ENCODE peak calls at places on chromosomes 5 and 9, in nine cellular contexts. One of them, this sample, is unnamed.

GRCh38 chr9:16012621-16013020 is 459.8 kb downstream of the CCDC171 start:
- DNase-seq in activated CD8-positive, alpha-beta memory T cell treated with anti-CD3 and anti-CD28 coated beads for 24 hours: no peak
- DNase-seq in NCI-H146: no peak
- DNase-seq in RKO: peak
- DNase-seq in kidney tubule cell: peak
- DNase-seq in brain pericyte: no peak
- DNase-seq in NCI-H1417: no peak
- DNase-seq in iPS-NIHi11: no peak
- DNase-seq in stimulated activated naive CD8-positive, alpha-beta T cell treated with anti-CD3 and anti-CD28 coated beads, Interleukin-15, amount 100 ng/mL, for 72 hours: no peak
- DNase-seq in this sample: no peak

GRCh38 chr5:178502401-178503100 is 87.6 kb downstream of the COL23A1 start:
- DNase-seq in activated CD8-positive, alpha-beta memory T cell treated with anti-CD3 and anti-CD28 coated beads for 24 hours: no peak
- DNase-seq in RKO: no peak
- DNase-seq in iPS-NIHi11: no peak
- DNase-seq in brain pericyte: no peak
- DNase-seq in kidney tubule cell: peak
- DNase-seq in NCI-H1417: no peak
- DNase-seq in NCI-H146: no peak
- DNase-seq in stimulated activated naive CD8-positive, alpha-beta T cell treated with anti-CD3 and anti-CD28 coated beads, Interleukin-15, amount 100 ng/mL, for 72 hours: no peak
- DNase-seq in this sample: no peak

GRCh38 chr5:73229271-73229670 is 56.3 kb downstream of the TMEM174 start:
- DNase-seq in NCI-H146: no peak
- DNase-seq in brain pericyte: no peak
- DNase-seq in iPS-NIHi11: no peak
- DNase-seq in kidney tubule cell: no peak
- DNase-seq in NCI-H1417: no peak
- DNase-seq in stimulated activated naive CD8-positive, alpha-beta T cell treated with anti-CD3 and anti-CD28 coated beads, Interleukin-15, amount 100 ng/mL, for 72 hours: no peak
- DNase-seq in RKO: no peak
- DNase-seq in activated CD8-positive, alpha-beta memory T cell treated with anti-CD3 and anti-CD28 coated beads for 24 hours: no peak
- DNase-seq in this sample: no peak

GRCh38 chr9:76818271-76818670 is 54.0 kb downstream of the PCA3 start:
- DNase-seq in RKO: peak
- DNase-seq in activated CD8-positive, alpha-beta memory T cell treated with anti-CD3 and anti-CD28 coated beads for 24 hours: no peak
- DNase-seq in kidney tubule cell: peak
- DNase-seq in brain pericyte: peak
- DNase-seq in iPS-NIHi11: peak
- DNase-seq in NCI-H1417: peak
- DNase-seq in stimulated activated naive CD8-positive, alpha-beta T cell treated with anti-CD3 and anti-CD28 coated beads, Interleukin-15, amount 100 ng/mL, for 72 hours: no peak
- DNase-seq in NCI-H146: no peak
- DNase-seq in this sample: peak

GRCh38 chr9:125406812-125407087 is 145.1 kb downstream of the GAPVD1 start:
- DNase-seq in NCI-H1417: no peak
- DNase-seq in kidney tubule cell: no peak
- DNase-seq in stimulated activated naive CD8-positive, alpha-beta T cell treated with anti-CD3 and anti-CD28 coated beads, Interleukin-15, amount 100 ng/mL, for 72 hours: no peak
- DNase-seq in activated CD8-positive, alpha-beta memory T cell treated with anti-CD3 and anti-CD28 coated beads for 24 hours: no peak
- DNase-seq in RKO: no peak
- DNase-seq in brain pericyte: no peak
- DNase-seq in NCI-H146: no peak
- DNase-seq in iPS-NIHi11: no peak
- DNase-seq in this sample: no peak

GRCh38 chr5:10431408-10431807 is 10.3 kb upstream of the ROPN1L start:
- DNase-seq in brain pericyte: no peak
- DNase-seq in iPS-NIHi11: no peak
- DNase-seq in kidney tubule cell: no peak
- DNase-seq in RKO: no peak
- DNase-seq in stimulated activated naive CD8-positive, alpha-beta T cell treated with anti-CD3 and anti-CD28 coated beads, Interleukin-15, amount 100 ng/mL, for 72 hours: no peak
- DNase-seq in NCI-H146: no peak
- DNase-seq in activated CD8-positive, alpha-beta memory T cell treated with anti-CD3 and anti-CD28 coated beads for 24 hours: no peak
- DNase-seq in NCI-H1417: no peak
- DNase-seq in this sample: no peak

GRCh38 chr5:148938535-148938907 is 112.1 kb downstream of the ADRB2 start:
- DNase-seq in brain pericyte: no peak
- DNase-seq in activated CD8-positive, alpha-beta memory T cell treated with anti-CD3 and anti-CD28 coated beads for 24 hours: no peak
- DNase-seq in kidney tubule cell: peak
- DNase-seq in NCI-H1417: no peak
- DNase-seq in NCI-H146: no peak
- DNase-seq in RKO: no peak
- DNase-seq in stimulated activated naive CD8-positive, alpha-beta T cell treated with anti-CD3 and anti-CD28 coated beads, Interleukin-15, amount 100 ng/mL, for 72 hours: no peak
- DNase-seq in iPS-NIHi11: no peak
- DNase-seq in this sample: no peak

GRCh38 chr5:40652441-40653220 is 27.1 kb upstream of the PTGER4 start:
- DNase-seq in kidney tubule cell: no peak
- DNase-seq in NCI-H1417: peak
- DNase-seq in brain pericyte: no peak
- DNase-seq in NCI-H146: peak
- DNase-seq in stimulated activated naive CD8-positive, alpha-beta T cell treated with anti-CD3 and anti-CD28 coated beads, Interleukin-15, amount 100 ng/mL, for 72 hours: peak
- DNase-seq in iPS-NIHi11: no peak
- DNase-seq in RKO: no peak
- DNase-seq in activated CD8-positive, alpha-beta memory T cell treated with anti-CD3 and anti-CD28 coated beads for 24 hours: peak
- DNase-seq in this sample: no peak

GRCh38 chr5:50922942-50923767 is 256.7 kb downstream of the PARP8 start:
- DNase-seq in kidney tubule cell: no peak
- DNase-seq in iPS-NIHi11: no peak
- DNase-seq in activated CD8-positive, alpha-beta memory T cell treated with anti-CD3 and anti-CD28 coated beads for 24 hours: no peak
- DNase-seq in NCI-H146: no peak
- DNase-seq in RKO: no peak
- DNase-seq in brain pericyte: no peak
- DNase-seq in NCI-H1417: no peak
- DNase-seq in stimulated activated naive CD8-positive, alpha-beta T cell treated with anti-CD3 and anti-CD28 coated beads, Interleukin-15, amount 100 ng/mL, for 72 hours: no peak
- DNase-seq in this sample: no peak

GRCh38 chr9:92709954-92710353 is 40.0 kb upstream of the IPPK start:
- DNase-seq in activated CD8-positive, alpha-beta memory T cell treated with anti-CD3 and anti-CD28 coated beads for 24 hours: no peak
- DNase-seq in brain pericyte: no peak
- DNase-seq in stimulated activated naive CD8-positive, alpha-beta T cell treated with anti-CD3 and anti-CD28 coated beads, Interleukin-15, amount 100 ng/mL, for 72 hours: no peak
- DNase-seq in NCI-H146: no peak
- DNase-seq in iPS-NIHi11: no peak
- DNase-seq in NCI-H1417: no peak
- DNase-seq in RKO: no peak
- DNase-seq in kidney tubule cell: no peak
- DNase-seq in this sample: no peak

GRCh38 chr9:107487521-107488399 is 1.8 kb downstream of the KLF4 start:
- DNase-seq in NCI-H1417: no peak
- DNase-seq in iPS-NIHi11: peak
- DNase-seq in kidney tubule cell: peak
- DNase-seq in brain pericyte: no peak
- DNase-seq in stimulated activated naive CD8-positive, alpha-beta T cell treated with anti-CD3 and anti-CD28 coated beads, Interleukin-15, amount 100 ng/mL, for 72 hours: peak
- DNase-seq in RKO: no peak
- DNase-seq in activated CD8-positive, alpha-beta memory T cell treated with anti-CD3 and anti-CD28 coated beads for 24 hours: no peak
- DNase-seq in NCI-H146: peak
- DNase-seq in this sample: no peak

GRCh38 chr5:44983006-44983405 is 174.3 kb downstream of the MRPS30 start:
- DNase-seq in activated CD8-positive, alpha-beta memory T cell treated with anti-CD3 and anti-CD28 coated beads for 24 hours: no peak
- DNase-seq in NCI-H146: no peak
- DNase-seq in stimulated activated naive CD8-positive, alpha-beta T cell treated with anti-CD3 and anti-CD28 coated beads, Interleukin-15, amount 100 ng/mL, for 72 hours: no peak
- DNase-seq in brain pericyte: no peak
- DNase-seq in iPS-NIHi11: no peak
- DNase-seq in RKO: no peak
- DNase-seq in NCI-H1417: no peak
- DNase-seq in kidney tubule cell: no peak
- DNase-seq in this sample: no peak

GRCh38 chr9:134476942-134477335 is 150.7 kb downstream of the RXRA start:
- DNase-seq in iPS-NIHi11: no peak
- DNase-seq in activated CD8-positive, alpha-beta memory T cell treated with anti-CD3 and anti-CD28 coated beads for 24 hours: no peak
- DNase-seq in NCI-H1417: no peak
- DNase-seq in stimulated activated naive CD8-positive, alpha-beta T cell treated with anti-CD3 and anti-CD28 coated beads, Interleukin-15, amount 100 ng/mL, for 72 hours: no peak
- DNase-seq in kidney tubule cell: no peak
- DNase-seq in brain pericyte: no peak
- DNase-seq in NCI-H146: no peak
- DNase-seq in RKO: no peak
- DNase-seq in this sample: no peak

GRCh38 chr9:5688109-5688508 is 59.2 kb downstream of the RIC1 start:
- DNase-seq in iPS-NIHi11: no peak
- DNase-seq in brain pericyte: peak
- DNase-seq in activated CD8-positive, alpha-beta memory T cell treated with anti-CD3 and anti-CD28 coated beads for 24 hours: no peak
- DNase-seq in RKO: peak
- DNase-seq in NCI-H146: no peak
- DNase-seq in NCI-H1417: peak
- DNase-seq in kidney tubule cell: peak
- DNase-seq in stimulated activated naive CD8-positive, alpha-beta T cell treated with anti-CD3 and anti-CD28 coated beads, Interleukin-15, amount 100 ng/mL, for 72 hours: no peak
- DNase-seq in this sample: no peak

GRCh38 chr9:134290603-134291451 is 35.4 kb upstream of the RXRA start:
- DNase-seq in NCI-H1417: no peak
- DNase-seq in RKO: no peak
- DNase-seq in NCI-H146: no peak
- DNase-seq in activated CD8-positive, alpha-beta memory T cell treated with anti-CD3 and anti-CD28 coated beads for 24 hours: no peak
- DNase-seq in stimulated activated naive CD8-positive, alpha-beta T cell treated with anti-CD3 and anti-CD28 coated beads, Interleukin-15, amount 100 ng/mL, for 72 hours: no peak
- DNase-seq in brain pericyte: no peak
- DNase-seq in iPS-NIHi11: no peak
- DNase-seq in kidney tubule cell: no peak
- DNase-seq in this sample: no peak

GRCh38 chr5:132251220-132251725 is 6.2 kb upstream of the PDLIM4 start:
- DNase-seq in activated CD8-positive, alpha-beta memory T cell treated with anti-CD3 and anti-CD28 coated beads for 24 hours: peak
- DNase-seq in kidney tubule cell: peak
- DNase-seq in NCI-H146: no peak
- DNase-seq in NCI-H1417: no peak
- DNase-seq in iPS-NIHi11: no peak
- DNase-seq in brain pericyte: no peak
- DNase-seq in RKO: no peak
- DNase-seq in stimulated activated naive CD8-positive, alpha-beta T cell treated with anti-CD3 and anti-CD28 coated beads, Interleukin-15, amount 100 ng/mL, for 72 hours: peak
- DNase-seq in this sample: no peak

GRCh38 chr9:6417186-6417585 is 4.2 kb downstream of the UHRF2 start:
- DNase-seq in brain pericyte: no peak
- DNase-seq in NCI-H146: no peak
- DNase-seq in activated CD8-positive, alpha-beta memory T cell treated with anti-CD3 and anti-CD28 coated beads for 24 hours: no peak
- DNase-seq in iPS-NIHi11: no peak
- DNase-seq in stimulated activated naive CD8-positive, alpha-beta T cell treated with anti-CD3 and anti-CD28 coated beads, Interleukin-15, amount 100 ng/mL, for 72 hours: no peak
- DNase-seq in RKO: peak
- DNase-seq in NCI-H1417: no peak
- DNase-seq in kidney tubule cell: no peak
- DNase-seq in this sample: no peak

GRCh38 chr5:179346875-179347274 is 1.6 kb upstream of the ADAMTS2 start:
- DNase-seq in NCI-H1417: no peak
- DNase-seq in activated CD8-positive, alpha-beta memory T cell treated with anti-CD3 and anti-CD28 coated beads for 24 hours: no peak
- DNase-seq in iPS-NIHi11: no peak
- DNase-seq in brain pericyte: no peak
- DNase-seq in stimulated activated naive CD8-positive, alpha-beta T cell treated with anti-CD3 and anti-CD28 coated beads, Interleukin-15, amount 100 ng/mL, for 72 hours: no peak
- DNase-seq in RKO: no peak
- DNase-seq in NCI-H146: no peak
- DNase-seq in kidney tubule cell: no peak
- DNase-seq in this sample: no peak

GRCh38 chr9:33250458-33250995 is 10.6 kb downstream of the SPINK4 start:
- DNase-seq in NCI-H146: no peak
- DNase-seq in RKO: peak
- DNase-seq in stimulated activated naive CD8-positive, alpha-beta T cell treated with anti-CD3 and anti-CD28 coated beads, Interleukin-15, amount 100 ng/mL, for 72 hours: no peak
- DNase-seq in kidney tubule cell: peak
- DNase-seq in iPS-NIHi11: no peak
- DNase-seq in activated CD8-positive, alpha-beta memory T cell treated with anti-CD3 and anti-CD28 coated beads for 24 hours: no peak
- DNase-seq in NCI-H1417: no peak
- DNase-seq in brain pericyte: no peak
- DNase-seq in this sample: peak

GRCh38 chr5:129945031-129945430 is 40.8 kb downstream of the CHSY3 start:
- DNase-seq in RKO: no peak
- DNase-seq in stimulated activated naive CD8-positive, alpha-beta T cell treated with anti-CD3 and anti-CD28 coated beads, Interleukin-15, amount 100 ng/mL, for 72 hours: no peak
- DNase-seq in iPS-NIHi11: no peak
- DNase-seq in NCI-H146: no peak
- DNase-seq in brain pericyte: peak
- DNase-seq in kidney tubule cell: no peak
- DNase-seq in NCI-H1417: no peak
- DNase-seq in activated CD8-positive, alpha-beta memory T cell treated with anti-CD3 and anti-CD28 coated beads for 24 hours: no peak
- DNase-seq in this sample: peak

GRCh38 chr5:124847907-124848306 is 101.5 kb upstream of the ZNF608 start:
- DNase-seq in NCI-H146: peak
- DNase-seq in stimulated activated naive CD8-positive, alpha-beta T cell treated with anti-CD3 and anti-CD28 coated beads, Interleukin-15, amount 100 ng/mL, for 72 hours: no peak
- DNase-seq in brain pericyte: no peak
- DNase-seq in NCI-H1417: peak
- DNase-seq in activated CD8-positive, alpha-beta memory T cell treated with anti-CD3 and anti-CD28 coated beads for 24 hours: no peak
- DNase-seq in RKO: no peak
- DNase-seq in kidney tubule cell: no peak
- DNase-seq in iPS-NIHi11: no peak
- DNase-seq in this sample: no peak

GRCh38 chr5:147467973-147468508 is 41.8 kb downstream of the DPYSL3 start:
- DNase-seq in NCI-H146: no peak
- DNase-seq in activated CD8-positive, alpha-beta memory T cell treated with anti-CD3 and anti-CD28 coated beads for 24 hours: no peak
- DNase-seq in iPS-NIHi11: no peak
- DNase-seq in brain pericyte: no peak
- DNase-seq in NCI-H1417: no peak
- DNase-seq in RKO: no peak
- DNase-seq in kidney tubule cell: no peak
- DNase-seq in stimulated activated naive CD8-positive, alpha-beta T cell treated with anti-CD3 and anti-CD28 coated beads, Interleukin-15, amount 100 ng/mL, for 72 hours: no peak
- DNase-seq in this sample: no peak

GRCh38 chr9:105413486-105414068 is 34.3 kb upstream of the FSD1L start:
- DNase-seq in RKO: peak
- DNase-seq in kidney tubule cell: peak
- DNase-seq in NCI-H1417: peak
- DNase-seq in stimulated activated naive CD8-positive, alpha-beta T cell treated with anti-CD3 and anti-CD28 coated beads, Interleukin-15, amount 100 ng/mL, for 72 hours: no peak
- DNase-seq in activated CD8-positive, alpha-beta memory T cell treated with anti-CD3 and anti-CD28 coated beads for 24 hours: no peak
- DNase-seq in brain pericyte: peak
- DNase-seq in NCI-H146: peak
- DNase-seq in iPS-NIHi11: peak
- DNase-seq in this sample: peak

GRCh38 chr9:108664309-108665255 is 191.2 kb downstream of the ACTL7B start:
- DNase-seq in NCI-H146: no peak
- DNase-seq in iPS-NIHi11: no peak
- DNase-seq in NCI-H1417: no peak
- DNase-seq in RKO: no peak
- DNase-seq in stimulated activated naive CD8-positive, alpha-beta T cell treated with anti-CD3 and anti-CD28 coated beads, Interleukin-15, amount 100 ng/mL, for 72 hours: no peak
- DNase-seq in brain pericyte: no peak
- DNase-seq in activated CD8-positive, alpha-beta memory T cell treated with anti-CD3 and anti-CD28 coated beads for 24 hours: no peak
- DNase-seq in kidney tubule cell: no peak
- DNase-seq in this sample: no peak

GRCh38 chr9:94783121-94783664 is 56.7 kb downstream of the AOPEP start:
- DNase-seq in NCI-H1417: peak
- DNase-seq in stimulated activated naive CD8-positive, alpha-beta T cell treated with anti-CD3 and anti-CD28 coated beads, Interleukin-15, amount 100 ng/mL, for 72 hours: peak
- DNase-seq in iPS-NIHi11: peak
- DNase-seq in kidney tubule cell: peak
- DNase-seq in activated CD8-positive, alpha-beta memory T cell treated with anti-CD3 and anti-CD28 coated beads for 24 hours: peak
- DNase-seq in NCI-H146: peak
- DNase-seq in RKO: peak
- DNase-seq in brain pericyte: peak
- DNase-seq in this sample: peak

GRCh38 chr5:139639619-139640431 is 8.3 kb upstream of the CXXC5 start:
- DNase-seq in brain pericyte: no peak
- DNase-seq in NCI-H146: no peak
- DNase-seq in iPS-NIHi11: no peak
- DNase-seq in RKO: no peak
- DNase-seq in activated CD8-positive, alpha-beta memory T cell treated with anti-CD3 and anti-CD28 coated beads for 24 hours: peak
- DNase-seq in stimulated activated naive CD8-positive, alpha-beta T cell treated with anti-CD3 and anti-CD28 coated beads, Interleukin-15, amount 100 ng/mL, for 72 hours: peak
- DNase-seq in NCI-H1417: no peak
- DNase-seq in kidney tubule cell: peak
- DNase-seq in this sample: no peak

GRCh38 chr9:120109242-120109641 is 470.7 kb downstream of the CDK5RAP2 start:
- DNase-seq in kidney tubule cell: no peak
- DNase-seq in NCI-H1417: peak
- DNase-seq in iPS-NIHi11: peak
- DNase-seq in activated CD8-positive, alpha-beta memory T cell treated with anti-CD3 and anti-CD28 coated beads for 24 hours: no peak
- DNase-seq in NCI-H146: peak
- DNase-seq in brain pericyte: no peak
- DNase-seq in stimulated activated naive CD8-positive, alpha-beta T cell treated with anti-CD3 and anti-CD28 coated beads, Interleukin-15, amount 100 ng/mL, for 72 hours: no peak
- DNase-seq in RKO: peak
- DNase-seq in this sample: no peak

GRCh38 chr9:10366171-10366779 is 246.5 kb downstream of the PTPRD start:
- DNase-seq in activated CD8-positive, alpha-beta memory T cell treated with anti-CD3 and anti-CD28 coated beads for 24 hours: no peak
- DNase-seq in iPS-NIHi11: peak
- DNase-seq in NCI-H1417: peak
- DNase-seq in kidney tubule cell: peak
- DNase-seq in RKO: peak
- DNase-seq in stimulated activated naive CD8-positive, alpha-beta T cell treated with anti-CD3 and anti-CD28 coated beads, Interleukin-15, amount 100 ng/mL, for 72 hours: no peak
- DNase-seq in brain pericyte: peak
- DNase-seq in NCI-H146: peak
- DNase-seq in this sample: no peak

GRCh38 chr9:135563858-135564257 is 2.3 kb downstream of the PAEP start:
- DNase-seq in kidney tubule cell: no peak
- DNase-seq in activated CD8-positive, alpha-beta memory T cell treated with anti-CD3 and anti-CD28 coated beads for 24 hours: no peak
- DNase-seq in brain pericyte: no peak
- DNase-seq in RKO: no peak
- DNase-seq in iPS-NIHi11: no peak
- DNase-seq in NCI-H146: no peak
- DNase-seq in NCI-H1417: no peak
- DNase-seq in stimulated activated naive CD8-positive, alpha-beta T cell treated with anti-CD3 and anti-CD28 coated beads, Interleukin-15, amount 100 ng/mL, for 72 hours: no peak
- DNase-seq in this sample: no peak

GRCh38 chr5:142170254-142170953 is 61.8 kb downstream of the NDFIP1 start:
- DNase-seq in kidney tubule cell: no peak
- DNase-seq in activated CD8-positive, alpha-beta memory T cell treated with anti-CD3 and anti-CD28 coated beads for 24 hours: no peak
- DNase-seq in brain pericyte: no peak
- DNase-seq in iPS-NIHi11: no peak
- DNase-seq in RKO: no peak
- DNase-seq in NCI-H146: no peak
- DNase-seq in NCI-H1417: no peak
- DNase-seq in stimulated activated naive CD8-positive, alpha-beta T cell treated with anti-CD3 and anti-CD28 coated beads, Interleukin-15, amount 100 ng/mL, for 72 hours: no peak
- DNase-seq in this sample: no peak

GRCh38 chr5:181217805-181218065 is 5.3 kb upstream of the TRIM41 start:
- DNase-seq in activated CD8-positive, alpha-beta memory T cell treated with anti-CD3 and anti-CD28 coated beads for 24 hours: peak
- DNase-seq in brain pericyte: no peak
- DNase-seq in iPS-NIHi11: no peak
- DNase-seq in NCI-H1417: no peak
- DNase-seq in NCI-H146: no peak
- DNase-seq in stimulated activated naive CD8-positive, alpha-beta T cell treated with anti-CD3 and anti-CD28 coated beads, Interleukin-15, amount 100 ng/mL, for 72 hours: no peak
- DNase-seq in RKO: no peak
- DNase-seq in kidney tubule cell: no peak
- DNase-seq in this sample: no peak